ENCODE peak calls at places on chromosome 13, in ten cellular contexts. A is A172, D is M059J, C is head of caudate nucleus, Q is HEK293T, J is fibroblast of pulmonary artery, L is aorta, B is Right ventricle myocardium superior, H is pancreas, T is CMK. I is an unnamed sample.

GRCh38 chr13:30169442-30169841 is 137.9 kb downstream of the KATNAL1 start:
- DNase-seq in B (no peak), D (no peak), H (no peak), A (no peak), Q (no peak), L (no peak), C (no peak), T (no peak), J (no peak), I (no peak)

GRCh38 chr13:26061947-26062346 is 10.1 kb upstream of the SHISA2 start:
- DNase-seq in H (no peak), T (no peak), C (no peak), Q (no peak), D (peak; percentile 94), B (no peak), L (no peak), A (peak; percentile 88), J (peak; percentile 53), I (peak; percentile 64)

GRCh38 chr13:95301947-95302386 is 716 bp upstream of the ABCC4 start:
- DNase-seq in L (no peak), D (no peak), B (no peak), J (peak; percentile 47), C (no peak), A (no peak), Q (peak; percentile 45), T (peak; percentile 72), H (no peak), I (no peak)

GRCh38 chr13:101408154-101408553 is 8.2 kb downstream of the NALCN start:
- DNase-seq in Q (no peak), L (no peak), B (no peak), J (no peak), D (no peak), T (no peak), C (no peak), A (no peak), H (no peak), I (no peak)

GRCh38 chr13:40221460-40222201 is 444.8 kb downstream of the FOXO1 start:
- DNase-seq in C (no peak), T (no peak), Q (no peak), B (no peak), A (no peak), H (no peak), L (no peak), D (peak; percentile 79), J (peak; percentile 69), I (peak; percentile 87)

GRCh38 chr13:106536244-106537034 is 977 bp upstream of the EFNB2 start:
- DNase-seq in A (peak; percentile 75), C (peak; percentile 96), J (peak; percentile 91), Q (peak; percentile 57), D (peak; percentile 79), H (peak; percentile 85), B (peak; percentile 94), L (peak; percentile 92), T (peak; percentile 78), I (peak; percentile 70)

GRCh38 chr13:33363328-33363727 is 77.8 kb upstream of the STARD13 start:
- DNase-seq in T (no peak), B (peak; percentile 58), C (peak; percentile 20), J (no peak), D (no peak), Q (no peak), A (no peak), H (no peak), L (peak; percentile 69), I (no peak)

GRCh38 chr13:90565985-90566713 is 781.3 kb upstream of the MIR17HG start:
- DNase-seq in B (no peak), D (no peak), A (no peak), C (no peak), Q (no peak), H (no peak), J (no peak), L (no peak), T (no peak), I (no peak)

GRCh38 chr13:102873653-102874052 is 27.8 kb downstream of the ERCC5 start:
- DNase-seq in H (no peak), C (no peak), J (peak; percentile 45), A (no peak), T (no peak), Q (no peak), L (no peak), B (no peak), D (no peak), I (no peak)

GRCh38 chr13:25756251-25756650 is 295.6 kb downstream of the SHISA2 start:
- DNase-seq in H (no peak), B (no peak), Q (no peak), J (no peak), L (no peak), C (peak; percentile 60), A (no peak), D (no peak), T (no peak), I (no peak)

GRCh38 chr13:92805766-92806165 is 420.8 kb upstream of the GPC6 start:
- DNase-seq in D (no peak), A (no peak), T (no peak), Q (no peak), C (no peak), B (no peak), L (no peak), H (no peak), J (no peak), I (no peak)

GRCh38 chr13:50156140-50156539 is 140.9 kb downstream of the KCNRG start:
- DNase-seq in D (peak; percentile 87), L (no peak), T (no peak), A (peak; percentile 49), Q (no peak), C (no peak), H (no peak), B (no peak), J (peak; percentile 60), I (no peak)

GRCh38 chr13:114026128-114026880 is 52.4 kb upstream of the C13orf46 start:
- DNase-seq in J (no peak), H (no peak), B (peak; percentile 42), L (no peak), Q (no peak), A (no peak), C (no peak), T (no peak), D (no peak), I (no peak)

GRCh38 chr13:50200988-50201387 is 185.7 kb downstream of the KCNRG start:
- DNase-seq in C (peak; percentile 32), L (no peak), J (peak; percentile 49), D (no peak), B (no peak), Q (no peak), H (no peak), A (peak; percentile 58), T (no peak), I (no peak)

GRCh38 chr13:26759907-26760834 is at the start of gene GPR12:
- DNase-seq in H (no peak), J (peak; percentile 6), B (no peak), C (peak; percentile 58), A (no peak), D (peak; percentile 8), Q (no peak), L (no peak), T (no peak), I (no peak)

GRCh38 chr13:69769637-69770036 is 338.0 kb upstream of the ATXN8OS start:
- DNase-seq in Q (no peak), L (no peak), D (peak; percentile 0), H (no peak), A (no peak), C (no peak), J (no peak), T (no peak), B (no peak), I (no peak)

GRCh38 chr13:96816261-96816660 is 178.0 kb downstream of the OXGR1 start:
- DNase-seq in Q (no peak), L (no peak), B (no peak), T (no peak), H (no peak), A (no peak), D (no peak), J (peak; percentile 66), C (no peak), I (peak; percentile 91)

GRCh38 chr13:27354379-27354778 is 70.0 kb upstream of the GTF3A start:
- DNase-seq in C (no peak), D (peak; percentile 5), A (peak; percentile 16), J (peak; percentile 51), L (no peak), T (no peak), B (no peak), H (no peak), Q (no peak), I (peak; percentile 70)

GRCh38 chr13:108220042-108220441 is 1.9 kb downstream of the ABHD13 start:
- DNase-seq in D (peak; percentile 3), H (peak; percentile 59), Q (no peak), J (no peak), B (no peak), C (no peak), A (no peak), T (no peak), L (no peak), I (no peak)

GRCh38 chr13:78875792-78876580 is 217.0 kb upstream of the OBI1 start:
- DNase-seq in L (peak; percentile 35), T (no peak), C (no peak), A (no peak), H (no peak), B (peak; percentile 24), D (no peak), J (no peak), Q (peak; percentile 48), I (no peak)

GRCh38 chr13:91744284-91744683 is 345.9 kb downstream of the GPC5 start:
- DNase-seq in B (no peak), A (no peak), D (no peak), H (no peak), Q (no peak), J (no peak), T (no peak), L (no peak), C (no peak), I (no peak)

GRCh38 chr13:98909016-98909415 is 68.8 kb downstream of the DOCK9 start:
- DNase-seq in C (no peak), Q (no peak), J (peak; percentile 35), L (no peak), A (peak; percentile 46), T (no peak), B (no peak), H (no peak), D (peak; percentile 44), I (no peak)

I was measured in fibroblast of gingiva.